ENCODE peak calls at places on chromosomes 2 and 18, in six cellular contexts. U is lower lobe of right lung, D is right atrium auricular region, F is WERI-Rb-1, I is spleen, S is sigmoid colon. X is an unnamed sample.

GRCh38 chr2:5231287-5231686 is 460.9 kb upstream of the SOX11 start:
- DNase-seq in U (no peak), D (no peak), F (no peak), I (no peak), S (no peak), X (no peak)

GRCh38 chr2:109436635-109437225 is 177.0 kb downstream of the SEPTIN10 start:
- DNase-seq in U (peak; percentile 34), D (no peak), F (no peak), I (no peak), S (peak; percentile 59), X (no peak)

GRCh38 chr2:20578895-20579825 is 71.7 kb downstream of the HS1BP3 start:
- DNase-seq in U (peak; percentile 60), D (peak; percentile 95), F (no peak), I (peak; percentile 86), S (peak; percentile 93), X (peak; percentile 83)

GRCh38 chr2:35454966-35455638 is 900.5 kb upstream of the CRIM1 start:
- DNase-seq in U (no peak), D (no peak), F (peak; percentile 28), I (no peak), S (no peak), X (no peak)

GRCh38 chr2:23434721-23435121 is 49.7 kb downstream of the KLHL29 start:
- DNase-seq in U (no peak), D (no peak), F (peak; percentile 18), I (peak; percentile 32), S (peak; percentile 91), X (no peak)

GRCh38 chr2:84701880-84702279 is 179.0 kb downstream of the TRABD2A start:
- DNase-seq in U (no peak), D (no peak), F (no peak), I (no peak), S (no peak), X (peak; percentile 52)

GRCh38 chr18:9901377-9901776 is 12.4 kb upstream of the VAPA start:
- DNase-seq in U (no peak), D (no peak), F (no peak), I (no peak), S (no peak), X (no peak)

GRCh38 chr2:126761981-126762878 is 106.3 kb downstream of the GYPC start:
- DNase-seq in U (peak; percentile 69), D (peak; percentile 7), F (no peak), I (no peak), S (no peak), X (no peak)

GRCh38 chr2:152462591-152463178 is 127.7 kb downstream of the FMNL2 start:
- DNase-seq in U (no peak), D (no peak), F (no peak), I (no peak), S (no peak), X (no peak)

GRCh38 chr2:103789716-103790085 is 1027.9 kb downstream of the TMEM182 start:
- DNase-seq in U (no peak), D (no peak), F (no peak), I (no peak), S (no peak), X (no peak)

GRCh38 chr18:67733094-67733493 is 216.6 kb upstream of the DSEL start:
- DNase-seq in U (no peak), D (no peak), F (no peak), I (no peak), S (no peak), X (no peak)

GRCh38 chr2:105361132-105361889 is 24.0 kb downstream of the C2orf49 start:
- DNase-seq in U (no peak), D (no peak), F (no peak), I (no peak), S (no peak), X (no peak)

GRCh38 chr18:78876868-78877267 is 102.8 kb upstream of the SALL3 start:
- DNase-seq in U (no peak), D (peak; percentile 34), F (no peak), I (no peak), S (no peak), X (no peak)

GRCh38 chr2:131645177-131645765 is 117.6 kb downstream of the CCDC74A start:
- DNase-seq in U (no peak), D (no peak), F (no peak), I (no peak), S (no peak), X (no peak)

DNA sequence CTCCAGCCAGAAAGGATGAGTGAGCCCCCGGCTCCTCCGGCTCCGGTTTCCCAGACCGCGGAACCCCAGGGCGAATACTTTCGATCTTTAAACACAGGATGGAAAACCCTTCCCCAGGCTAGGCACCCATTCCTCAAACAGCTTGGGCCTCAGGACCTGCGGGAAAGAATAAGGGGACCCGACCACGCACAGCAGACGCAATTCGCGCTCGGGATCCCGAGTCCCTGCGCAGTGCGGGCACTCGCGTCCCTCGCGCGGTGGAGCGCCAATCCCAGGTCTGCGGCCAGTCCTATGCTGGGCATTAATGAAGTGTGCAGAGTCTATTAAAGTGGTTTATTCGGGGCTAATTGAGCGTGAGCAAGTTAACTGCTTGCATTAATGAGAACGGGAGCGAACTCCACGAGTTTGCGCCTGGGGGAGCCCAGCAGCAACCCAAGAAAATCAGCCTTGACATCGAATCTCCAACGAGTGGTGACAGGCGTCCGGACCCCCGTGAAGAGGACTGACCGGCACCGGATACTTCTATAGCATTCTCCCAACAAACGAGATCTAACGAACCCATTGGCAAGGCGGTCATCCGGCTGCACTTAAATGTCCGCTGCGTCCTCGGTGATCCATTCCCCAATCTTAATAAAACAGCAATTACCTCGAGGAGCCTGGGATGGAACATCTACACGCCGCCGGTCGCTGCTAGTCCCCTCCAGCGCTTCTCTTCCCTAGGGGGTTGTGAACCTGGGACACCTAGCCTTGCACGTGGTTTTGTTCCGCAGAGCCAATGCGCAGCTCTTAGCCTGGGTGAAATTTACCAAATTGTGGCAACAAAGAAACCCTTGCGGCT is 1.7 kb downstream of the OSR1 start:
- DNase-seq in U (no peak), D (no peak), F (no peak), I (no peak), S (no peak), X (no peak)
- H3K4me3 ChIP-seq in U (peak overlapping the region; percentile 67), D (peak overlapping the region; percentile 79), F (no peak overlapping the region), I (no peak overlapping the region), S (peak overlapping the region; percentile 66), X (peak overlapping the region; percentile 60)

DNA sequence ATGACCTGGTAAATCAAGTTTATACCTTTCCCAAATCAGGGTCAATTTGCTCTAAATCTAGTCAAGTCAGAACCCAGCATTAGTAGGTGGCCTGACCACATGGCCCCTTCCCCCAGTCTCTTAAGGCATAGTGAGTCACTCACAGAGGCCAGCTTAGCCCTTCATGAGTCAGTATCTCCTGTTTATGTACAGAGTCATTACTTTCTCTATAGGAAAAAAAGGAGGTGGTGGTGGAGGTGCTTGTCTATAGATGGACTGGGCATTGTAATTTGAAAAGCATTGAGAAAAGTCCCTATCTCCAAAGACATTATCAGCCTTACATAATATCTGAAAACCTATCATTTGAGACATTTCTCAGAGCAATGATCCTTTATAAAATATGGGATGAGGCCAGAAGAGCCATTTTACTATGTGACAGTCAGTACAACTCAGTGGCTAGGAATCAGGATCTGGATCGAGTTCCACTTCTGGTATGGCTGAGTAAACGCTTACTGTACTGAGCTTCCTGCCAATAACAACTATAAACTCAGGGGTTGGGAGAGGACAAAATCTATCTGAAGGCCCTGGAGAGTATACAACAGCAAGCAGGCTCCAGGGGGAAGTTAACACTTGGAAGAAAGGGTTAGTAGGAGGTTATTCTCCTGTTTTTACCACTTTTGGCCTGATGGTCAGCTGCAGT is 22.5 kb upstream of the SIGLEC15 start:
- DNase-seq in U (no peak), D (no peak), F (no peak), I (no peak), S (no peak), X (peak; percentile 92)
- TF ChIP-seq CTCF in U (no peak), D (no peak), F (no peak), I (no peak), S (no peak), X (no peak)

DNA sequence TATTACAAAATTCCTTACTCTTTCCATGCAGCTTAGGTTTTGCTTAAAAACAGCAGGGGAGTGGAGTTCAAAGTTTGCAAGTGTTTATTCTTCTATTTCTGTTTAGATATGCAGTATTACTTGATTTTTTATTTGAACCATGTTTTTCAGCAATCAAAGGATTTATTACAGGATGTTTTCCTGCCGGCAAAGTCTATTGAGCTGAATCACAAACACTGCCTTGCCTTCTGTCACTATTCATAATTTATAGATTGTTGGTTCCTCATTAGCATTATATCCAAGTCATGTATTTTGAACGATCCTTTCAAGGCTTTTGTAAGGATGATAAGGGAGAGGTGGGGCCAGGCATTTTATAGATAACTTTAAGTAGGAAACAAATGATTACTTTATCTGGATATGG is 31.9 kb upstream of the MSTN start:
- DNase-seq in U (no peak), D (no peak), F (no peak), I (no peak), S (no peak), X (no peak)
- H3K4me3 ChIP-seq in U (no peak overlapping the region), D (no peak overlapping the region), F (no peak overlapping the region), I (no peak overlapping the region), S (no peak overlapping the region), X (no peak overlapping the region)

DNA sequence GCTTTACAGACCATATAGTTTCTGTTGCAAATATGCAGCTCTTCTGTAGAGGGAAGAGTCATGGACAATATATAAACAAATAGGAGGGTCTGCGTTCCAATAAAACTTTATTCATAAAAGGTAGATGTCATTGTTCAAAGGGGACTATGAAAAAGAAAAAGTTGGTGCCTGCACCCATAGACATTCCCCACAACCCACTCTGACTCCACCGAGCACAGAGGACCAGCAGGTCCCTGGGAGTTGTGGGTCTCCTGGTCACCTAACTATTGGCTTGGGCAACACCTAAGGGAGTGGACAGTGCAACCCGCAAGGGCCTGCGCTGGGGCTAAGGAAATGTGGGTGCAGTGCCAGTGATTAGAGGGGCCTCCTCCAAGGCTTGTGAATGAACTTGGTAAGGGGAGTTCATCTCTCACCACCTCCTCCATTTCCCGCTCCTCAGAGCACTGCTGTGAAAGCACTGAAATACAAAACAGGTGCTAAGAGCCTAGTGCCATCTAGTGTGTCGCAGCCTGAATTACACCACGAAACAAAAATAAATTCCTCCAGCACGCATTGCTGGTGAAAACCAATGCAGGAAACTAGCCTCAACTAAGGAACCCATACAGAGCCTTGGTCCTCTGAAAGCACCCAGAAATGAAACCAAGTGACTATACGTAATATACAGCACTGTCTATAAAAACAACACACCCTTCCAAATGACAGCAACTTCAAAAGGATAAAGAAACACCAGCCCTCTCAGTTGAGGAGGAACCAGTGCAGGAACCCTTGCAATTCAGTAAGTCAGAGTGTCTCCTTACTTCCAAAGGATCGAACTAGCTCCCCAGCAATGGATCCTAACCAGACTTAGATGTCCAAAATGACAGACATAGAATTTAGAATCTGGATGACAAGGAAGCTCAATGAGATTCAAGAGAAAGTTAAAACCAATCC is 166.6 kb downstream of the RNF144A start:
- DNase-seq in U (no peak), D (no peak), F (peak; percentile 53), I (no peak), S (no peak), X (no peak)
- TF ChIP-seq CTCF in U (no peak), D (no peak), F (peak; percentile 83), I (peak; percentile 20), S (no peak), X (peak; percentile 65)

X was measured in retinal pigment epithelial cell.